ENCODE peak calls at places on chromosomes 7 and 10, in ten cellular contexts. F is ovary, K is A549, Q is body of pancreas, C is H54, A is GM12878, Z is NB4, J is Peyer's patch, U is tibial nerve, V is IMR-90. B is an unnamed sample.

GRCh38 chr7:157876469-157877285 is 539.9 kb downstream of the DNAJB6 start:
- DNase-seq in A (no peak), K (no peak), V (no peak), Q (no peak), F (no peak), C (no peak), Z (peak; percentile 40), J (no peak), U (no peak), B (no peak)

GRCh38 chr10:25858076-25858475 is 76.0 kb upstream of the MYO3A start:
- DNase-seq in Z (no peak), U (no peak), J (no peak), F (no peak), C (no peak), A (no peak), Q (no peak), V (no peak), K (no peak), B (no peak)

GRCh38 chr7:70710011-70710480 is 421.9 kb upstream of the GALNT17 start:
- DNase-seq in F (no peak), C (peak; percentile 65), K (no peak), A (peak; percentile 73), U (no peak), J (no peak), Q (no peak), V (peak; percentile 76), Z (peak; percentile 61), B (no peak)

GRCh38 chr7:141585592-141586510 is 34.6 kb downstream of the AGK start:
- DNase-seq in Z (no peak), A (peak; percentile 46), F (no peak), K (peak; percentile 41), C (peak; percentile 29), V (peak; percentile 95), U (no peak), Q (no peak), J (no peak), B (no peak)

GRCh38 chr7:33487998-33488682 is 358.8 kb downstream of the BBS9 start:
- DNase-seq in A (no peak), J (no peak), U (no peak), C (no peak), V (no peak), K (no peak), F (no peak), Q (no peak), Z (peak; percentile 22), B (no peak)

GRCh38 chr7:80312139-80312661 is 177.6 kb downstream of the GNAI1 start:
- DNase-seq in V (peak; percentile 94), U (no peak), C (no peak), Z (no peak), K (peak; percentile 4), Q (no peak), F (no peak), J (no peak), A (no peak), B (no peak)

GRCh38 chr7:93758621-93759020 is 131.9 kb downstream of the TFPI2 start:
- DNase-seq in C (no peak), Z (no peak), J (no peak), V (no peak), Q (no peak), K (no peak), A (no peak), U (no peak), F (no peak), B (no peak)

GRCh38 chr10:119367841-119368549 is 160.6 kb downstream of the GRK5 start:
- DNase-seq in F (no peak), A (no peak), C (no peak), V (no peak), K (no peak), Q (no peak), Z (no peak), U (no peak), J (no peak), B (no peak)

GRCh38 chr10:52517017-52517416 is 202.9 kb downstream of the DKK1 start:
- DNase-seq in C (no peak), Z (peak; percentile 20), F (no peak), V (no peak), A (no peak), U (no peak), Q (no peak), K (no peak), J (no peak), B (no peak)

GRCh38 chr7:111363099-111363498 is 199.2 kb downstream of the IMMP2L start:
- DNase-seq in V (peak; percentile 56), K (no peak), A (no peak), Z (no peak), F (no peak), U (no peak), C (no peak), J (no peak), Q (no peak), B (no peak)

GRCh38 chr10:95229724-95230627 is 35.9 kb downstream of the ACSM6 start:
- DNase-seq in C (peak; percentile 52), U (no peak), A (no peak), K (peak; percentile 60), F (no peak), J (no peak), Z (no peak), Q (no peak), V (peak; percentile 98), B (no peak)

GRCh38 chr10:18429335-18429734 is 222.1 kb downstream of the NSUN6 start:
- DNase-seq in V (peak; percentile 17), Z (no peak), F (no peak), Q (no peak), U (no peak), C (no peak), K (no peak), A (no peak), J (no peak), B (no peak)

GRCh38 chr10:101793526-101793925 is 10.3 kb upstream of the NPM3 start:
- DNase-seq in C (no peak), F (no peak), A (no peak), Q (no peak), U (no peak), Z (no peak), J (no peak), V (no peak), K (no peak), B (no peak)

DNA sequence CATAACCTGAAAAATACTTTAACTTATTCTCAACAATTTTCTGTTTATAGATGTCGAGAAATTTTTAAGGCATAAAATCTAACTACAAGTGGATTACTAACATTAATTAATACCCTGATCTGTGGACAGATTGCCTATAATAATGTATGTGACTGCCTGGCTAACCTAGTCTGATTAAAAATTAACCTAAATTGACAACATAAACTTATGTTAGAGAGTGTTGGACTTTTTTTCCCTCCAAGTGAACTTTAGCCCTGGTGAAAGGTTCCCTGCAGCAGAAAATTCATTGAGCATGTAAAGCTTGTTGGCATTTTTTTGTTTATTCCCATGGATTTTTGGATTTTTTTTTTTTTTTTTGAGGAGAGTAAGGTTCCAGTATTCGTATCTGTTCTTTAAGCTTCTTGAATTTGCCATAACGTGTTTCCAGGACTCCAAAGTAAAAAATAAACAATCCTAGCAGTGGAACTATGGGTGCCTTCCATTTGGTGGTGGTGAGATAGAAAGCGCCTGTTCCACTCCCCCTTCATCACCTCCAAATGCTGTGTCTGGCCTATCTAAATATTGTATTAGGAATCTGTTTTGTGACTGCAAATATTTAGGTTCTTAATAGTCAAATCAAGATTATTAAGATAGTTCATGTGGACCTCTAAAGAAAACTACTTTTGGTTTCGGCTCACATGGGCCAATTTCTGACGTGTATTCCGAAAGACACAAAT is 36.1 kb downstream of the NET1 start:
- DNase-seq in K (no peak), C (no peak), V (no peak), Z (no peak), F (no peak), J (no peak), Q (no peak), U (no peak), A (no peak), B (no peak)
- TF ChIP-seq POLR2A in K (no peak), C (no peak), V (no peak), Z (no peak), F (no peak), J (peak; percentile 48), Q (no peak), U (no peak), A (no peak), B (no peak)

GRCh38 chr10:73910764-73911552 is at the start of gene PLAU:
- DNase-seq in Q (peak; percentile 26), K (no peak), U (peak; percentile 27), F (peak; percentile 56), V (peak; percentile 57), C (no peak), Z (peak; percentile 87), J (peak; percentile 65), A (no peak), B (peak; percentile 73)
- TF ChIP-seq POLR2A in Q (no peak), K (peak; percentile 88), U (no peak), F (no peak), V (peak; percentile 94), C (no peak), Z (peak; percentile 87), J (no peak), A (peak; percentile 19), B (peak; percentile 37)

DNA sequence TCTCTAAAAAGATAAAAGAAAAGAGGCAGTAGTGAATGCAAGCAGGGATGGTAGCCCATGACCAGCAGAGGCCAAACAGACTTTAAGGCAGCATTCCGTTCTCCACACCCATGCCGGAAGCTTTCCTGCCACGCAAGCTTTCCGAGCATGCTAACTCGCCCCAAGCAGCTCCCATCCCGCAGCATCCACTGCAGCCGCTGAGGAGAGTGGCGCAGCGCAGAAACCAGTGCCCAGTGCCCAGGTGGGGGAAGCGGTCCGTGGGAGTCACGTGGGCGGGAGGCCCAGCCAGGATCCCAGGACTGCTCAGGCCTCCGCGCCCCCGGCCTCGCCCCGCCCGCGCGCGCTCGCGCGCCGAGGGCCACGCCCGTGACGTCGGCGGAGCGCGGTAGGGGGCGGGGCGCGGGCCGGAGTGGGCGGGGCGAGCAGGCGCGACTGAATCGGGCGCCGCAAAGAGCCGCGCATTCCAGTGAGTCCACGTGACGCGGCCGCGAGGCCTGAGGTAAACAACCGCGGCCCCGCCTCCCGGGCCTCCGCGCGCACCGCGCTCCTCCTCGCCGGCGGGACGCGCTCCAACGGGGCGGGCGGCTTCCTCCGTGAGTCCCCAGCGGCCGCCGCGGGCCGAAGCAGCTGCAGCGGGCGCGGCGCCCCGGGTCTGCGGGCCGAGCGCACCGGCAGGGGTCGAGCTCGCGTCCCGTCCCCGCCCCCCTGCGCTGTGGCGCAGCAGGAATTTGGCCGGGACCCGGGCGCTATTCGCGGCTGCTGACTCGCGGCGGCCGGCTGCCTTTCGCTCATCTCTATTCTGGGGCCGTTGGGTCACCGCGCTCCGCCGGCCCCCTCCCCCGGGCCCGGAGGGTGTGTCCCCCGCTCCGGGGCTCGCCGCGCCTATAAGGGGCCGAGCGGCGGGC is at the start of gene OTUD1:
- DNase-seq in C (peak; percentile 96), Z (peak; percentile 84), U (peak; percentile 93), A (peak; percentile 28), K (peak; percentile 85), F (peak; percentile 98), V (peak; percentile 91), Q (peak; percentile 97), J (peak; percentile 98), B (peak; percentile 98)
- TF ChIP-seq POLR2A in C (peak; percentile 63), Z (no peak), U (peak; percentile 65), A (peak; percentile 76), K (peak; percentile 65), F (peak; percentile 61), V (peak; percentile 52), Q (peak; percentile 61), J (peak; percentile 77), B (peak; percentile 94)

DNA sequence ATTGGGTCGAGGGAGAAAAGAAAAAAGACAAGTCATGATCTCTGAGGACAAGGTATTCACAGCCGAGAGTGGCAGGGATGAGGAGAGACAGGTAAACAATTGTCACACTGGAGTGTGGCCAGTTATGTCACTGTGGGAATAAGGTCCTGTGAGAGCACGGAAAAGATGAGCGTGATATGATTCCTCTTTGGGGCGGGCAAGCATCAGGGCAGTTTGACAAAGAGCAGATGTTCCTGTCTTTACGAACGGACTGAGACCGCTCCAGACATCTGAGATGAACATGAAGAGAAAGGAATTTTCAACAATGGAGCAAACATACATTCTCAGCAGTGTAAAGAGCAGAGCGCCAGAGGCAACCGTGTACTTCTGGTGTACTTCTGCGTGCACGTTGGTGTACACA is 278.1 kb downstream of the DPP6 start:
- DNase-seq in U (no peak), F (no peak), A (no peak), J (no peak), Z (no peak), K (no peak), Q (no peak), V (no peak), C (no peak), B (no peak)
- TF ChIP-seq POLR2A in U (no peak), F (no peak), A (no peak), J (no peak), Z (no peak), K (no peak), Q (no peak), V (no peak), C (no peak), B (no peak)